ENCODE peak calls at places on chromosomes 5 and 9, in five cellular contexts. Y is HepG2, E is ovary, I is esophagus squamous epithelium, C is transverse colon. X is an unnamed sample.

GRCh38 chr9:122058707-122059106 is 34.4 kb downstream of the TTLL11 start:
- DNase-seq in Y (no peak), E (no peak), I (no peak), C (no peak), X (no peak)

GRCh38 chr9:68668127-68668526 is 36.9 kb upstream of the PIP5K1B start:
- DNase-seq in Y (no peak), E (no peak), I (no peak), C (no peak), X (no peak)

GRCh38 chr9:116162241-116162781 is 8.7 kb downstream of the PAPPA start:
- DNase-seq in Y (peak; percentile 1), E (no peak), I (no peak), C (no peak), X (no peak)

GRCh38 chr5:3364433-3364832 is 231.2 kb upstream of the IRX1 start:
- DNase-seq in Y (no peak), E (no peak), I (no peak), C (no peak), X (no peak)

GRCh38 chr9:93645921-93646639 is 69.7 kb downstream of the PHF2 start:
- DNase-seq in Y (no peak), E (peak; percentile 3), I (no peak), C (peak; percentile 6), X (no peak)

GRCh38 chr9:99103909-99104458 is 929 bp upstream of the TGFBR1 start:
- DNase-seq in Y (no peak), E (peak; percentile 12), I (no peak), C (no peak), X (no peak)

GRCh38 chr5:5799826-5800225 is 377.3 kb downstream of the ICE1 start:
- DNase-seq in Y (no peak), E (no peak), I (no peak), C (no peak), X (no peak)

GRCh38 chr9:137277329-137278041 is at the start of gene TOR4A:
- DNase-seq in Y (peak; percentile 94), E (peak; percentile 87), I (peak; percentile 58), C (peak; percentile 93), X (peak; percentile 54)

GRCh38 chr5:136128416-136128935 is 4.2 kb upstream of the SMAD5 start:
- DNase-seq in Y (no peak), E (no peak), I (no peak), C (no peak), X (no peak)

GRCh38 chr5:29897916-29898315 is 1295.6 kb upstream of the CDH6 start:
- DNase-seq in Y (no peak), E (no peak), I (no peak), C (no peak), X (no peak)

GRCh38 chr9:37675661-37676060 is 24.9 kb downstream of the FRMPD1 start:
- DNase-seq in Y (no peak), E (no peak), I (no peak), C (peak; percentile 40), X (no peak)

GRCh38 chr9:75169623-75170022 is 81.3 kb downstream of the OSTF1 start:
- DNase-seq in Y (no peak), E (no peak), I (no peak), C (no peak), X (no peak)

GRCh38 chr9:3181049-3181953 is 337.4 kb upstream of the PUM3 start:
- DNase-seq in Y (peak; percentile 64), E (no peak), I (no peak), C (peak; percentile 54), X (no peak)

GRCh38 chr5:96199713-96200183 is 233.3 kb downstream of the PCSK1 start:
- DNase-seq in Y (peak; percentile 93), E (no peak), I (no peak), C (no peak), X (no peak)

GRCh38 chr5:59002162-59002825 is 419.4 kb downstream of the RAB3C start:
- DNase-seq in Y (no peak), E (no peak), I (no peak), C (no peak), X (no peak)

GRCh38 chr5:375336-375920 is 53.9 kb downstream of the AHRR start:
- DNase-seq in Y (no peak), E (no peak), I (no peak), C (no peak), X (no peak)

GRCh38 chr9:2086971-2087370 is 71.8 kb downstream of the SMARCA2 start:
- DNase-seq in Y (no peak), E (no peak), I (no peak), C (no peak), X (no peak)

GRCh38 chr9:119365291-119366027 is 3.8 kb downstream of the BRINP1 start:
- DNase-seq in Y (peak; percentile 6), E (no peak), I (no peak), C (no peak), X (no peak)

GRCh38 chr9:78363221-78363620 is 66.3 kb downstream of the PSAT1 start:
- DNase-seq in Y (no peak), E (no peak), I (no peak), C (peak; percentile 26), X (no peak)

GRCh38 chr5:111248571-111248970 is 24.4 kb downstream of the CAMK4 start:
- DNase-seq in Y (no peak), E (no peak), I (no peak), C (no peak), X (no peak)

GRCh38 chr9:113541019-113541900 is 77.7 kb downstream of the RGS3 start:
- DNase-seq in Y (peak; percentile 37), E (no peak), I (no peak), C (peak; percentile 55), X (no peak)

GRCh38 chr9:7298123-7298522 is 501.5 kb downstream of the DMAC1 start:
- DNase-seq in Y (no peak), E (no peak), I (no peak), C (no peak), X (no peak)

GRCh38 chr5:175253597-175253996 is 190.4 kb downstream of the DRD1 start:
- DNase-seq in Y (no peak), E (no peak), I (no peak), C (no peak), X (no peak)

GRCh38 chr5:65774346-65774745 is 52.3 kb downstream of the NLN start:
- DNase-seq in Y (no peak), E (no peak), I (no peak), C (no peak), X (no peak)

GRCh38 chr9:125902865-125903512 is 155.8 kb downstream of the PBX3 start:
- DNase-seq in Y (no peak), E (no peak), I (no peak), C (no peak), X (no peak)

GRCh38 chr5:41831155-41831554 is 39.1 kb downstream of the OXCT1 start:
- DNase-seq in Y (no peak), E (no peak), I (no peak), C (no peak), X (no peak)

GRCh38 chr5:93890657-93891056 is 149.3 kb upstream of the POU5F2 start:
- DNase-seq in Y (no peak), E (no peak), I (no peak), C (no peak), X (no peak)

GRCh38 chr5:51669095-51669494 is 285.8 kb downstream of the ISL1 start:
- DNase-seq in Y (no peak), E (no peak), I (no peak), C (no peak), X (no peak)

GRCh38 chr9:97555164-97555563 is 53.7 kb downstream of the TMOD1 start:
- DNase-seq in Y (no peak), E (peak; percentile 90), I (no peak), C (no peak), X (peak; percentile 74)

GRCh38 chr5:139670369-139671095 is 22.4 kb downstream of the CXXC5 start:
- DNase-seq in Y (peak; percentile 45), E (no peak), I (no peak), C (peak; percentile 76), X (no peak)

GRCh38 chr5:113256671-113257452 is 177.9 kb downstream of the TSSK1B start:
- DNase-seq in Y (no peak), E (no peak), I (no peak), C (no peak), X (no peak)

GRCh38 chr5:113253037-113253436 is 181.8 kb downstream of the TSSK1B start:
- DNase-seq in Y (no peak), E (no peak), I (no peak), C (peak; percentile 13), X (no peak)

GRCh38 chr5:113259034-113259433 is 175.8 kb downstream of the TSSK1B start:
- DNase-seq in Y (no peak), E (no peak), I (no peak), C (no peak), X (no peak)

GRCh38 chr5:113255105-113255504 is 179.7 kb downstream of the TSSK1B start:
- DNase-seq in Y (no peak), E (no peak), I (no peak), C (no peak), X (no peak)

DNA sequence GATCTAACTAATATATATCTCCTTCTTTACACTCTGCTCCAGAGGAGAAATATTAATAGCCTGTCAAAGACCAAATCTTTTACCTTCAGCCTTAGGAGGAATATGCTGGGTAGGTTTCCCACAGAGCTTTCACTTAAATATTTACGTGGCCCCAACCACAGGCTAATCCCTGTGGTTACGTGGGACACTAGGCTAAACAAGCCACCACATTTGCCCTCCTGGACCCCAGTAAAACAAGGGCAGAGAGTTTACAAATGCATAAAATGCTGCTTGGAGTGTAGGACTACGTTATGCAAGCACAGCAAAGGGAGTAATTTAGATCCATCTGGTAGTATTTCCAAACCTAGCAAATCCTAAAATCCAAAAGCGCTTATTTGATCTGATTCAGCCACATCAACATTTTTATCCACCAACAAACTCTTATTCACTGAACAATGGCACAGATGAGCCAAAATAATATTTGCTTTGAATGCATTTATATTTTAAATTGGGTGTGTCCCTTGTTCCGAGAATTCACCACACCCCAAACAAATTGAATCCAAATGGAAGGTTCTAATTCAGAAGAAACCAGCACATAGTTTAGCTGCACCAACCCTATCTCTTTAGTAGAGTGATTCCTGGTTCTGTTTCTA is 179.1 kb downstream of the TSSK1B start:
- DNase-seq in Y (no peak), E (no peak), I (no peak), C (no peak), X (no peak)
- H3K27ac ChIP-seq in Y (no peak overlapping the region), E (no peak overlapping the region), I (peak overlapping the region; percentile 51), C (peak overlapping the region; percentile 36), X (no peak overlapping the region)

GRCh38 chr5:9498541-9499497 is 47.1 kb downstream of the SEMA5A start:
- DNase-seq in Y (peak; percentile 7), E (no peak), I (no peak), C (no peak), X (no peak)
- TF ChIP-seq CTCF in Y (peak; percentile 29), E (no peak), I (peak; percentile 28), C (no peak), X (no peak)

GRCh38 chr5:124706729-124707361 is 39.6 kb downstream of the ZNF608 start:
- DNase-seq in Y (peak; percentile 9), E (peak; percentile 12), I (no peak), C (peak; percentile 31), X (no peak)
- TF ChIP-seq POLR2A in Y (no peak), E (no peak), I (no peak), C (no peak), X (no peak)

GRCh38 chr5:140982083-140982716 is 15.9 kb downstream of the PCDHAC2 start:
- DNase-seq in Y (no peak), E (no peak), I (no peak), C (no peak), X (no peak)

GRCh38 chr5:140973550-140973949 is 7.3 kb downstream of the PCDHAC2 start:
- DNase-seq in Y (no peak), E (no peak), I (no peak), C (no peak), X (no peak)

GRCh38 chr5:140977003-140977402 is 10.7 kb downstream of the PCDHAC2 start:
- DNase-seq in Y (no peak), E (no peak), I (no peak), C (no peak), X (peak; percentile 33)

GRCh38 chr5:140978260-140978659 is 12.0 kb downstream of the PCDHAC2 start:
- DNase-seq in Y (peak; percentile 38), E (no peak), I (no peak), C (no peak), X (no peak)

GRCh38 chr5:140978987-140979386 is 12.7 kb downstream of the PCDHAC2 start:
- DNase-seq in Y (no peak), E (no peak), I (no peak), C (no peak), X (no peak)
- H3K27ac ChIP-seq in Y (no peak overlapping the region), E (no peak overlapping the region), I (no peak overlapping the region), C (no peak overlapping the region), X (no peak overlapping the region)